ENCODE peak calls at places on chromosomes 16 and 17, in four cellular contexts. Z, O, M and D are unnamed samples.

GRCh38 chr17:82356028-82356427 is 3.0 kb upstream of the TEX19 start:
- DNase-seq in Z (no peak), O (no peak), M (no peak), D (no peak)

GRCh38 chr17:17382901-17383300 is 79.7 kb downstream of the NT5M start:
- DNase-seq in Z (no peak), O (no peak), M (peak; percentile 6), D (no peak)

GRCh38 chr17:75077490-75078096 is 10.2 kb upstream of the SLC16A5 start:
- DNase-seq in Z (peak; percentile 56), O (peak; percentile 31), M (peak; percentile 58), D (no peak)

GRCh38 chr16:57519796-57520360 is 16.5 kb downstream of the CCDC102A start:
- DNase-seq in Z (peak; percentile 79), O (peak; percentile 68), M (peak; percentile 59), D (peak; percentile 80)

GRCh38 chr17:50891577-50891989 is 25.4 kb upstream of the TOB1 start:
- DNase-seq in Z (no peak), O (no peak), M (no peak), D (no peak)

GRCh38 chr17:82858376-82859126 is 18.7 kb upstream of the ZNF750 start:
- DNase-seq in Z (no peak), O (no peak), M (no peak), D (no peak)

GRCh38 chr16:68265078-68265925 is 976 bp downstream of the SLC7A6 start:
- DNase-seq in Z (peak; percentile 54), O (peak; percentile 81), M (peak; percentile 60), D (peak; percentile 67)

GRCh38 chr17:77865109-77865611 is 93.3 kb upstream of the TNRC6C start:
- DNase-seq in Z (no peak), O (no peak), M (no peak), D (no peak)

GRCh38 chr17:63838586-63839184 is 3.8 kb downstream of the SMARCD2 start:
- DNase-seq in Z (no peak), O (peak; percentile 56), M (no peak), D (peak; percentile 88)

GRCh38 chr17:48384164-48384563 is 45.9 kb downstream of the SKAP1 start:
- DNase-seq in Z (no peak), O (no peak), M (no peak), D (no peak)
- H3K27ac ChIP-seq in Z (no peak overlapping the region), O (no peak overlapping the region), M (no peak overlapping the region), D (no peak overlapping the region)

GRCh38 chr17:41308918-41309359 is at the start of gene KRTAP16-1:
- DNase-seq in Z (no peak), O (no peak), M (no peak), D (no peak)
- H3K27ac ChIP-seq in Z (no peak within 1 kb of the TSS), O (peak within 1 kb of the TSS; percentile 53), M (no peak within 1 kb of the TSS), D (no peak within 1 kb of the TSS)

GRCh38 chr16:65312071-65312470 is 190.2 kb upstream of the CDH11 start:
- DNase-seq in Z (no peak), O (no peak), M (peak; percentile 29), D (no peak)

GRCh38 chr16:65314246-65315003 is 192.6 kb upstream of the CDH11 start:
- DNase-seq in Z (no peak), O (no peak), M (no peak), D (no peak)

GRCh38 chr16:65312795-65313194 is 190.9 kb upstream of the CDH11 start:
- DNase-seq in Z (no peak), O (no peak), M (no peak), D (no peak)

GRCh38 chr16:65318138-65318537 is 196.3 kb upstream of the CDH11 start:
- DNase-seq in Z (no peak), O (no peak), M (no peak), D (no peak)

GRCh38 chr16:65315004-65315398 is 193.1 kb upstream of the CDH11 start:
- DNase-seq in Z (no peak), O (no peak), M (no peak), D (no peak)
- H3K27ac ChIP-seq in Z (no peak overlapping the region), O (no peak overlapping the region), M (no peak overlapping the region), D (no peak overlapping the region)

GRCh38 chr16:77856455-77857138 is 68.2 kb downstream of the VAT1L start:
- DNase-seq in Z (no peak), O (no peak), M (no peak), D (no peak)

GRCh38 chr16:77860944-77861343 is 72.6 kb downstream of the VAT1L start:
- DNase-seq in Z (no peak), O (no peak), M (no peak), D (no peak)

GRCh38 chr16:77863250-77863649 is 74.9 kb downstream of the VAT1L start:
- DNase-seq in Z (no peak), O (no peak), M (no peak), D (no peak)

GRCh38 chr16:77858060-77858459 is 69.7 kb downstream of the VAT1L start:
- DNase-seq in Z (no peak), O (no peak), M (no peak), D (no peak)

GRCh38 chr16:77859493-77860232 is 71.3 kb downstream of the VAT1L start:
- DNase-seq in Z (no peak), O (no peak), M (no peak), D (no peak)
- H3K27ac ChIP-seq in Z (no peak overlapping the region), O (no peak overlapping the region), M (no peak overlapping the region), D (no peak overlapping the region)

GRCh38 chr17:43936434-43936833 is 5.8 kb downstream of the PPY start:
- DNase-seq in Z (no peak), O (no peak), M (no peak), D (no peak)

GRCh38 chr17:43938838-43939182 is 3.5 kb downstream of the PPY start:
- DNase-seq in Z (no peak), O (no peak), M (no peak), D (no peak)

GRCh38 chr17:43942286-43942685 is at the start of gene PPY:
- DNase-seq in Z (no peak), O (no peak), M (no peak), D (no peak)

GRCh38 chr17:43940630-43941029 is 1.6 kb downstream of the PPY start:
- DNase-seq in Z (peak; percentile 44), O (peak; percentile 28), M (peak; percentile 16), D (peak; percentile 37)

GRCh38 chr17:43939886-43940285 is 2.4 kb downstream of the PPY start:
- DNase-seq in Z (no peak), O (no peak), M (no peak), D (no peak)
- H3K27ac ChIP-seq in Z (no peak overlapping the region), O (no peak overlapping the region), M (no peak overlapping the region), D (no peak overlapping the region)